ENCODE peak calls at places on chromosome X, in six cellular contexts. C is IMR-90, A is H1, U is H9, Q is trophoblast cell, Y is neuronal stem cell. L is an unnamed sample.

GRCh38 chrX:132837126-132837525 is 121.3 kb downstream of the HS6ST2 start:
- DNase-seq in C (no peak), A (no peak), U (no peak), Q (no peak), Y (no peak), L (peak)

GRCh38 chrX:44951572-44952067 is 78.6 kb downstream of the KDM6A start:
- DNase-seq in C (no peak), A (no peak), U (no peak), Q (no peak), Y (no peak), L (no peak)

GRCh38 chrX:9911479-9911878 is 55.7 kb upstream of the CLDN34 start:
- DNase-seq in C (peak), A (no peak), U (no peak), Q (peak), Y (no peak), L (peak)

GRCh38 chrX:38754102-38754790 is 47.0 kb upstream of the MID1IP1 start:
- DNase-seq in C (peak), A (no peak), U (peak), Q (peak), Y (peak), L (peak)

GRCh38 chrX:68415289-68415688 is 18.0 kb downstream of the OPHN1 start:
- DNase-seq in C (peak), A (no peak), U (no peak), Q (no peak), Y (no peak), L (no peak)

GRCh38 chrX:53085661-53086229 is 3.6 kb downstream of the TSPYL2 start:
- DNase-seq in C (no peak), A (no peak), U (no peak), Q (no peak), Y (no peak), L (no peak)

GRCh38 chrX:74613350-74614192 is 853 bp downstream of the RLIM start:
- DNase-seq in C (peak), A (no peak), U (no peak), Q (peak), Y (no peak), L (peak)

GRCh38 chrX:9465380-9466114 is 689 bp downstream of the TBL1X start:
- DNase-seq in C (no peak), A (no peak), U (no peak), Q (no peak), Y (no peak), L (peak)

GRCh38 chrX:24696241-24696640 is 2.5 kb downstream of the POLA1 start:
- DNase-seq in C (no peak), A (no peak), U (no peak), Q (peak), Y (no peak), L (no peak)

GRCh38 chrX:73916489-73916888 is 353.5 kb downstream of the CHIC1 start:
- DNase-seq in C (no peak), A (no peak), U (no peak), Q (no peak), Y (no peak), L (no peak)

GRCh38 chrX:154980330-154981115 is 42.0 kb downstream of the F8 start:
- DNase-seq in C (peak), A (peak), U (peak), Q (peak), Y (peak), L (peak)

GRCh38 chrX:150772150-150772970 is 79.2 kb downstream of the MTMR1 start:
- DNase-seq in C (peak), A (peak), U (peak), Q (peak), Y (peak), L (peak)

GRCh38 chrX:86066998-86067397 is 19.6 kb upstream of the CHM start:
- DNase-seq in C (no peak), A (no peak), U (no peak), Q (no peak), Y (no peak), L (no peak)

GRCh38 chrX:103734125-103734760 is 23.5 kb downstream of the TMEM31 start:
- DNase-seq in C (peak), A (no peak), U (no peak), Q (peak), Y (no peak), L (no peak)

GRCh38 chrX:71118032-71118984 is at the start of gene MED12:
- DNase-seq in C (peak), A (no peak), U (peak), Q (peak), Y (peak), L (peak)

GRCh38 chrX:106707771-106708454 is 18.6 kb upstream of the RNF128 start:
- DNase-seq in C (peak), A (no peak), U (no peak), Q (no peak), Y (no peak), L (peak)

GRCh38 chrX:127570276-127570675 is 481.9 kb downstream of the ACTRT1 start:
- DNase-seq in C (no peak), A (peak), U (no peak), Q (no peak), Y (no peak), L (no peak)

GRCh38 chrX:148588649-148589310 is 88.4 kb downstream of the AFF2 start:
- DNase-seq in C (no peak), A (no peak), U (no peak), Q (no peak), Y (no peak), L (no peak)

GRCh38 chrX:110310896-110311295 is 7.0 kb downstream of the AMMECR1 start:
- DNase-seq in C (no peak), A (no peak), U (no peak), Q (no peak), Y (no peak), L (peak)

GRCh38 chrX:76428243-76429130 is 977 bp downstream of the MAGEE1 start:
- DNase-seq in C (no peak), A (no peak), U (peak), Q (no peak), Y (no peak), L (no peak)

GRCh38 chrX:50691820-50692219 is 122.2 kb downstream of the SHROOM4 start:
- DNase-seq in C (peak), A (no peak), U (peak), Q (peak), Y (no peak), L (peak)

GRCh38 chrX:105821471-105822081 is 763 bp upstream of the NRK start:
- DNase-seq in C (peak), A (no peak), U (peak), Q (peak), Y (no peak), L (peak)

GRCh38 chrX:9349572-9350259 is 115.1 kb upstream of the TBL1X start:
- DNase-seq in C (peak), A (no peak), U (no peak), Q (peak), Y (no peak), L (peak)

GRCh38 chrX:135396566-135396965 is 25.2 kb upstream of the SMIM10L2A start:
- DNase-seq in C (no peak), A (no peak), U (no peak), Q (no peak), Y (no peak), L (no peak)

GRCh38 chrX:148310402-148311200 is 189.8 kb upstream of the AFF2 start:
- DNase-seq in C (no peak), A (no peak), U (no peak), Q (no peak), Y (no peak), L (no peak)

GRCh38 chrX:112851806-112852205 is 11.2 kb upstream of the AMOT start:
- DNase-seq in C (peak), A (no peak), U (no peak), Q (no peak), Y (no peak), L (peak)

GRCh38 chrX:71919436-71919835 is 8.8 kb downstream of the NHSL2 start:
- DNase-seq in C (peak), A (no peak), U (no peak), Q (peak), Y (no peak), L (peak)

GRCh38 chrX:55710701-55711100 is 6.8 kb upstream of the RRAGB start:
- DNase-seq in C (no peak), A (no peak), U (no peak), Q (peak), Y (no peak), L (peak)

GRCh38 chrX:2283111-2283847 is 217.5 kb downstream of the DHRSX start:
- DNase-seq in C (no peak), A (no peak), U (no peak), Q (no peak), Y (no peak), L (no peak)

GRCh38 chrX:72609313-72609712 is 36.7 kb upstream of the HDAC8 start:
- DNase-seq in C (peak), A (no peak), U (no peak), Q (peak), Y (no peak), L (peak)

GRCh38 chrX:100207331-100208024 is 202.6 kb downstream of the PCDH19 start:
- DNase-seq in C (no peak), A (no peak), U (no peak), Q (no peak), Y (no peak), L (no peak)

GRCh38 chrX:120309873-120310730 is 1.2 kb downstream of the TMEM255A start:
- DNase-seq in C (no peak), A (no peak), U (peak), Q (peak), Y (peak), L (no peak)

GRCh38 chrX:131366387-131366786 is 77.3 kb upstream of the IGSF1 start:
- DNase-seq in C (no peak), A (no peak), U (no peak), Q (peak), Y (no peak), L (peak)

GRCh38 chrX:133921764-133922389 is 63.5 kb downstream of the GPC3 start:
- DNase-seq in C (peak), A (peak), U (peak), Q (peak), Y (peak), L (peak)

GRCh38 chrX:118807151-118808017 is 16.2 kb upstream of the ZCCHC12 start:
- DNase-seq in C (peak), A (no peak), U (peak), Q (peak), Y (peak), L (peak)

GRCh38 chrX:119015407-119016242 is 41.2 kb downstream of the LONRF3 start:
- DNase-seq in C (peak), A (no peak), U (no peak), Q (peak), Y (no peak), L (peak)

GRCh38 chrX:57227691-57228090 is 58.8 kb upstream of the FAAH2 start:
- DNase-seq in C (no peak), A (no peak), U (peak), Q (no peak), Y (no peak), L (no peak)

GRCh38 chrX:110145854-110146253 is 142.9 kb downstream of the TMEM164 start:
- DNase-seq in C (peak), A (no peak), U (no peak), Q (peak), Y (no peak), L (peak)

GRCh38 chrX:1521459-1521956 is 15.5 kb downstream of the P2RY8 start:
- DNase-seq in C (no peak), A (peak), U (peak), Q (peak), Y (no peak), L (no peak)

GRCh38 chrX:77434949-77435348 is 12.2 kb upstream of the FGF16 start:
- DNase-seq in C (no peak), A (no peak), U (no peak), Q (no peak), Y (no peak), L (no peak)

GRCh38 chrX:77436271-77436670 is 10.9 kb upstream of the FGF16 start:
- DNase-seq in C (no peak), A (no peak), U (no peak), Q (no peak), Y (no peak), L (no peak)

GRCh38 chrX:77432998-77433397 is 14.2 kb upstream of the FGF16 start:
- DNase-seq in C (no peak), A (no peak), U (no peak), Q (no peak), Y (no peak), L (no peak)

GRCh38 chrX:77440310-77440709 is 6.9 kb upstream of the FGF16 start:
- DNase-seq in C (no peak), A (no peak), U (no peak), Q (no peak), Y (no peak), L (no peak)

DNA sequence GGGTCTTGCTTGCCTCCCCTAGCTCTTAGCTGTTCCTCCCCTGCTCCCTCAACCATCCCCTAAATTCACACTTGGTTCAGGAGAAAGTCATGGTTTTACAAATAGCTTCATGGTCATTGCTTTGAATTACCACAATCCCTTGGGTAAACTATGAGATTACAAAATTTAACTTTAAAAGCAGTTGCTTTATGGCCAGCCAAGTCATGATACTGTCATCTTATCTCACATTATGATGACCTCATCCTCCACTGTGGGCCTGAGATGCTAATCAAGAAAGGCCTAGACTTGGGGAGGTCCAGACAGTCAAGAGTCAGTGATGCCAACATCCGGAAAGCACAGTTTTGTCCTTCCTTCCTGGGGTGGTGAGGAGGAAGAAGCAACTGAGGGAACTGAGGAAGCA is 10.5 kb upstream of the FGF16 start:
- DNase-seq in C (peak), A (no peak), U (no peak), Q (no peak), Y (no peak), L (no peak)
- H3K27ac ChIP-seq in C (no peak), A (no peak), U (no peak), Q (no peak), Y (no peak), L (no peak)

DNA sequence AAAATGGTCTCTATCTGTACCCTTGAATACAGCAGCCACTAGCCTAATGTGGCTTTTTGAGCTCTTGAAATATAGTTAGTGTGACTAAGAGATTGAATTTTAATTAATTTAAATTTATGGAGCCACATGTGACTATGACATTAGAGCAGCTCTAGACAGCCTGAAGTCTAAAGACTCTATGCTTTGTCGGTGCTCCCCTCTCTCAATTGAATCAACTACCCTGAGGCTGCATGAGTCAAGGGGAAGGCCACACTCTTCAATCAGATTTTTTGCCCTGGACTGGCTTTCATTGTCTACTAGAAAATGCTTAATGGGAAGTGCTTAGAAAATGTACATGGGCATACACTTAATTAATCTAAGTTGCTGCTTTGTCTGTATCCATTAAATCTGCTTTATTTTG is 11.7 kb downstream of the TLR7 start:
- DNase-seq in C (no peak), A (no peak), U (no peak), Q (no peak), Y (no peak), L (no peak)
- H2BK120ac ChIP-seq in C (no peak), A (no peak), U (no peak), Q (no peak), Y (no peak), L (no peak)

GRCh38 chrX:77788050-77788449 is 2.0 kb upstream of the ATRX start:
- DNase-seq in C (peak), A (no peak), U (no peak), Q (peak), Y (no peak), L (peak)
- H2AFZ ChIP-seq in C (no peak), A (peak), U (no peak), Q (no peak), Y (peak), L (no peak)

GRCh38 chrX:23666282-23666681 is 1.0 kb upstream of the PRDX4 start:
- DNase-seq in C (no peak), A (no peak), U (no peak), Q (no peak), Y (no peak), L (no peak)
- H3K27ac ChIP-seq in C (peak), A (no peak), U (no peak), Q (no peak), Y (no peak), L (no peak)

DNA sequence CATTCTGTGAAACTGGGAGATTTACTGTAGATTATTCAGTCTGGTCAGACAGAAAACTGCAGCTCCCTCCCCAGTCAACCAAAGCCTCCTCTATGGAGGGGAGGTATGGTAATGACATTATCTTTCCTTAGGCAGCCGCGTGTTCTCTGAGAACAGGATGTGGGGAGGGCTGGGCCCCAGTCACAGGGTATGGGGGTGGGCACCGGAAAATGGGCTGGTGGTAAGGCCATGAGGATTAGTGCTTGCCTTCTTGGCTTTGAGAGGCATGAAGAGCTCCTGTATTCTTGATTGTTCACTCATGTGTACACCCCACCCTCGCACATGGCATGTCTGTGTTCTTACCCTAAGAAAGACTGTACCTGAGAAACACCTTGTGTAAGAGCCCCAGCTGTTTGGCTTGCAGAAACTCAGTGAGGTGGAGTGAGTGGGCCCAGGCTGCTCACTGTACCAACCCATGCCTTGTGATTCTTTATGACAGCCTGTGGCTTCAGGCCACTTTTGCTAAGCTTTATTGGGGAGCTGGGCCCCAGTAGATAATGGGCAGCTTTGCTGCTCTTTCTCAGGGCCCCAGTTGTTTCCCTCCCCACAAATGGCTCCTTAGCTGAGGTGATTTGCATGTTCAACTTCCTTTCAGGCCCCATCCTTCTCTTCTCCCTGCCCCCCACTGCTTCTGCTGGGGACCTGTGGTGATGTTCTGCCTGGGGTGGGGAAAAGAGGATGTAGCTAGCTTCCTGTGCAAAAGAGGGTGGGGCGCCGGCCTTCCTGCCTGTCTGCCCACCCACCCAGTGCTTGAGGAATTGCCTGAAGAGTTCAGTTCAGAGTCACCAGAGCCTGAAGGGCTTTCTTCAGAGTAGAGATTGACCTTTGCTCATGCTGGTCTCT is 30.7 kb downstream of the MSN start:
- DNase-seq in C (no peak), A (no peak), U (peak), Q (no peak), Y (no peak), L (peak)
- H2BK120ac ChIP-seq in C (no peak), A (no peak), U (no peak), Q (no peak), Y (no peak), L (peak)

GRCh38 chrX:7690842-7691241 is 152.1 kb upstream of the VCX start:
- DNase-seq in C (no peak), A (no peak), U (peak), Q (peak), Y (no peak), L (no peak)
- H2AFZ ChIP-seq in C (no peak), A (no peak), U (no peak), Q (no peak), Y (no peak), L (no peak)

GRCh38 chrX:153646620-153647373 is at the start of gene DUSP9:
- DNase-seq in C (no peak), A (no peak), U (peak), Q (peak), Y (no peak), L (peak)
- H3K27ac ChIP-seq in C (no peak), A (no peak), U (no peak), Q (no peak), Y (no peak), L (no peak)

GRCh38 chrX:40098264-40099045 is 697 bp upstream of the BCOR start:
- DNase-seq in C (no peak), A (no peak), U (peak), Q (peak), Y (no peak), L (peak)
- H2BK120ac ChIP-seq in C (no peak), A (no peak), U (no peak), Q (no peak), Y (no peak), L (no peak)